ENCODE peak calls at places on chromosomes 7 and 10, in four cellular contexts. B is CD8-positive, alpha-beta T cell; Q is pancreas; G is upper lobe of right lung. J is an unnamed sample.

GRCh38 chr7:133858311-133858710 is 268.8 kb upstream of the LRGUK start:
- DNase-seq in B (no peak), Q (no peak), G (no peak), J (peak; percentile 25)

GRCh38 chr10:6579904-6580278 is at the start of gene PRKCQ:
- DNase-seq in B (no peak), Q (no peak), G (no peak), J (no peak)

GRCh38 chr10:130326954-130327353 is 190.8 kb downstream of the GLRX3 start:
- DNase-seq in B (no peak), Q (no peak), G (no peak), J (no peak)

GRCh38 chr7:157502701-157503111 is 165.9 kb downstream of the DNAJB6 start:
- DNase-seq in B (peak; percentile 48), Q (peak; percentile 28), G (peak; percentile 46), J (no peak)

GRCh38 chr10:78706256-78706655 is 362.5 kb upstream of the ZMIZ1 start:
- DNase-seq in B (no peak), Q (no peak), G (no peak), J (peak; percentile 7)

GRCh38 chr10:22259280-22259679 is 41.5 kb upstream of the EBLN1 start:
- DNase-seq in B (no peak), Q (no peak), G (no peak), J (no peak)

GRCh38 chr7:83001362-83002040 is 161.2 kb downstream of the PCLO start:
- DNase-seq in B (no peak), Q (no peak), G (no peak), J (peak; percentile 61)

GRCh38 chr10:109966961-109967738 is 40.6 kb upstream of the ADD3 start:
- DNase-seq in B (no peak), Q (no peak), G (no peak), J (no peak)

GRCh38 chr7:80150621-80151273 is 16.1 kb downstream of the GNAI1 start:
- DNase-seq in B (no peak), Q (no peak), G (no peak), J (peak; percentile 91)

GRCh38 chr10:73892314-73893080 is 18.1 kb upstream of the CAMK2G start:
- DNase-seq in B (no peak), Q (no peak), G (no peak), J (no peak)

GRCh38 chr7:143410523-143411004 is 1.9 kb upstream of the EPHA1 start:
- DNase-seq in B (no peak), Q (no peak), G (no peak), J (no peak)

GRCh38 chr7:143405671-143406352 is 2.8 kb downstream of the EPHA1 start:
- DNase-seq in B (no peak), Q (no peak), G (no peak), J (no peak)

GRCh38 chr7:143407296-143408246 is 1.1 kb downstream of the EPHA1 start:
- DNase-seq in B (peak; percentile 37), Q (no peak), G (no peak), J (no peak)

GRCh38 chr7:143408247-143408685 is 390 bp downstream of the EPHA1 start:
- DNase-seq in B (no peak), Q (no peak), G (no peak), J (no peak)

GRCh38 chr7:143408686-143409551 is at the start of gene EPHA1:
- DNase-seq in B (peak; percentile 33), Q (peak; percentile 84), G (peak; percentile 85), J (peak; percentile 82)
- H3K4me1 ChIP-seq in B (peaks cover 48% of the 10 kb centered on the region), Q (peaks cover 7% of the 10 kb centered on the region), G (peaks cover 38% of the 10 kb centered on the region), J (peaks cover 27% of the 10 kb centered on the region)

GRCh38 chr10:59102394-59102793 is 74.0 kb upstream of the PHYHIPL start:
- DNase-seq in B (no peak), Q (no peak), G (no peak), J (no peak)

GRCh38 chr10:59098811-59099452 is 77.5 kb upstream of the PHYHIPL start:
- DNase-seq in B (no peak), Q (no peak), G (no peak), J (no peak)

GRCh38 chr10:59099536-59099935 is 76.9 kb upstream of the PHYHIPL start:
- DNase-seq in B (no peak), Q (no peak), G (no peak), J (no peak)

GRCh38 chr10:59096631-59097030 is 79.8 kb upstream of the PHYHIPL start:
- DNase-seq in B (no peak), Q (no peak), G (no peak), J (no peak)

DNA sequence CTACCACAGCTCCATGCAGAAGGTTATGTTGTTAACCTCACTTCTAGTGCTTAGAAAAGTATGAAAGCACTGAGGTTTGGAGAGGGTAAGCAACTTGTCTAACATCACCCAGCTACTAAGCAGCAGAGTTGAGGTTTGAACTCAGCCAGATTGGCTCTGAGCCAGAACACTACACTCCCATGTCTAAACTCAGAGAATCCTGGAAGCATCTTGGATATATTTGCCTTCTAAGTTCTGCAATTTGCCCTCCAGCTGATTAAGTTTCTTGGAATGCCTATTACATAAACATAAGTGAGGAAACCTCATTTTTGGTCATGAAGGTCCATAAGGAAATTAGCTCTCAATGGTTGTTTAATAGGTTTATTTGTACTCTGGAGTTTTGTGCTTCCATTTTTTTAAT is 78.1 kb upstream of the PHYHIPL start:
- DNase-seq in B (no peak), Q (no peak), G (no peak), J (no peak)
- TF ChIP-seq CTCF in B (no peak), Q (no peak), G (no peak), J (no peak)

GRCh38 chr7:962401-963081 is 8.1 kb upstream of the ADAP1 start:
- DNase-seq in B (no peak), Q (peak; percentile 45), G (peak; percentile 54), J (no peak)
- H3K4me1 ChIP-seq in B (peaks cover 17% of the 10 kb centered on the region), Q (no peaks in the 10 kb centered on the region), G (peaks cover 27% of the 10 kb centered on the region), J (no peaks in the 10 kb centered on the region)

DNA sequence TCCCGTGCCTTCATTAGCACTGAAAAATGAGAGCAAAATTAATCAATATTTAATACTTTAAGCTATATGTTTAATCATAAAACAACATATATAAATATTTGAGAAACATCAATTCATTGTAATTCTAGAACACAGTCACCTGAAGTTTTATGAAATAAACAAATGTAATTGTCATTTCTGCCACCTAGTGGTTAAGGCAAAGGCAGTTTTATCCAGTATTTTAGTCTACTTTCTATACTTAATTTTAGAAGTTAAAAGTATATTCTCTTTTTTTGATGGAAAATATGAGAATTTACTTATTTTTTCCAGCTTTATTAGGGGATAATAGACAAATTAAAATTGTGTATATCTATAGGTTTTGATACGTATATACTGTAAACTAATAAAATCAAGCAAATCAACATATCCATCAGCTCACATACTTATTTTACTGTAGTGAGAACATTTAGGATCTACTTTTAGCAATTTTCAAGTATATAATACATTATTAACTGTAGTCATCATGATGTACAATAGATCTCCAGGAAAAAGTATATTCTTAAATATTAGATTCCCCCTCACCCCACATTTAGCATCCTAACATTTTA is 16.9 kb downstream of the PCGF6 start:
- DNase-seq in B (no peak), Q (no peak), G (no peak), J (no peak)
- TF ChIP-seq CTCF in B (peak; percentile 80), Q (peak; percentile 39), G (peak; percentile 68), J (peak; percentile 57)

GRCh38 chr7:131538791-131539179 is 17.6 kb downstream of the PODXL start:
- DNase-seq in B (no peak), Q (peak; percentile 65), G (peak; percentile 46), J (no peak)
- H3K4me1 ChIP-seq in B (no peaks in the 10 kb centered on the region), Q (peaks cover 49% of the 10 kb centered on the region), G (peaks cover 9% of the 10 kb centered on the region), J (peaks cover 6% of the 10 kb centered on the region)

DNA sequence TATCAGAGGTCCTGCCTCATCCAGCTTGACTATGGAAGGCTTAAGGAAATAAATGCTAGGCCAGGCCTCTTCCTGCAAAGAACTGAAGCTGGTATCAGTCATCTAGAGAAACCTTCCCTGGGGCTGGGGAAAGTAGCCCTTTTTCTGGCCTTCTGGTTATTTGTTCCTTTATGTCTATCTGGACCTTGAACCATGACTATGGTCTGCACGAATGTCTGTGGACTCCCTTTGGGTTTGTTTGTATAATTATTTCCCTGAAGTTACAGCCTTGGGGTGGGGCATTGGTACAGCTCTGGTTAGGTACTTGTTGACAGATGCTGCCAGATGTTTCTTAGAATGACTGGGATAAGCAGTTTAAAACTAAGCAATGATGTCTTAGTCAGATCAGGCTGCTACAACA is 208.4 kb downstream of the CCDC3 start:
- DNase-seq in B (no peak), Q (no peak), G (no peak), J (no peak)
- TF ChIP-seq CTCF in B (no peak), Q (no peak), G (no peak), J (no peak)

DNA sequence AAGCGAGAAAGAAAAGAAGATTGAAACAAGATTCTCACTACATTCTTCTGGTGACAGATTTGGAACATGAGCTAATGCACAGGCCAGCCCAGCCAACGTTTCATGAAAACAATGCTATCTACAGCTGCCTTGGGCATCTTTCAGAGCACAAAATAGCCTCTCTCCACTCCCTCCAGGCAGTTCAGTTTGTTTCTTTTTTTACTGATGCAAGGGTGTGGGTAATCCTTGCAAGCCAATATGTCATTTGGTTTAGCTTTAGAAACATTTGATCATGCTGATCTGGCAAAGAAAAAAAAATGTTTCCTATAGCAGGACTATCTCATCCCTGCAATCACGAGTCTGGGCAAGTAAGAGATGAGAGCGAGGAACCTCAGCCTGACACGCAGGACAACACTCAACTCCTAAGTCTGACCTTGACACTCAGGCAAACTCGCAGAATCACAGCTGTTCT is 35.9 kb downstream of the SVIL start:
- DNase-seq in B (no peak), Q (no peak), G (no peak), J (peak; percentile 49)
- H3K4me1 ChIP-seq in B (no peaks in the 10 kb centered on the region), Q (no peaks in the 10 kb centered on the region), G (no peaks in the 10 kb centered on the region), J (peaks cover 23% of the 10 kb centered on the region)

GRCh38 chr10:96720422-96721206 is at the start of gene PIK3AP1:
- DNase-seq in B (peak; percentile 29), Q (peak; percentile 88), G (peak; percentile 88), J (no peak)

GRCh38 chr10:96718304-96718990 is 1.9 kb downstream of the PIK3AP1 start:
- DNase-seq in B (no peak), Q (no peak), G (no peak), J (no peak)

GRCh38 chr10:96719850-96720421 is 378 bp downstream of the PIK3AP1 start:
- DNase-seq in B (peak; percentile 35), Q (peak; percentile 87), G (peak; percentile 87), J (no peak)

GRCh38 chr10:96721207-96721572 is 876 bp upstream of the PIK3AP1 start:
- DNase-seq in B (no peak), Q (no peak), G (no peak), J (no peak)

DNA sequence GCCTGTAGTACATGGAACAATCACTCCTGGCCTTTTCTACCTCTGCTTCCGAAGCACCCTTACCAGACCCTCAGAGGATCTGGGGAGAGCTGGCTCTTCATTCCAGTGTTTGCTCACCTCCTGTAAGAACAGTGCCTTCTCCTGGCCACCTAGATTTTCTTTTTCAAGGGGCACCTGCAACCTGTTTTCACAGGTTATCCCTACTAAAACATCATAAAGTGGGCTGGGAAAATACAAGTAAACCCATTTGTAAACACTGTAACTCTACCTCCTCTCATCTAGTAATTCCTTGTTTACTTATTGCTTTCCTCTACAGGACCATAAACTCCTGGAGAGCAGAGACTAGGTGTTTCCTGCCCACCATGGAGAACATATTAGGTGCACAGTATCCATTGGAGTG is 1.1 kb downstream of the PIK3AP1 start:
- DNase-seq in B (no peak), Q (no peak), G (no peak), J (no peak)
- TF ChIP-seq CTCF in B (no peak), Q (no peak), G (no peak), J (no peak)

DNA sequence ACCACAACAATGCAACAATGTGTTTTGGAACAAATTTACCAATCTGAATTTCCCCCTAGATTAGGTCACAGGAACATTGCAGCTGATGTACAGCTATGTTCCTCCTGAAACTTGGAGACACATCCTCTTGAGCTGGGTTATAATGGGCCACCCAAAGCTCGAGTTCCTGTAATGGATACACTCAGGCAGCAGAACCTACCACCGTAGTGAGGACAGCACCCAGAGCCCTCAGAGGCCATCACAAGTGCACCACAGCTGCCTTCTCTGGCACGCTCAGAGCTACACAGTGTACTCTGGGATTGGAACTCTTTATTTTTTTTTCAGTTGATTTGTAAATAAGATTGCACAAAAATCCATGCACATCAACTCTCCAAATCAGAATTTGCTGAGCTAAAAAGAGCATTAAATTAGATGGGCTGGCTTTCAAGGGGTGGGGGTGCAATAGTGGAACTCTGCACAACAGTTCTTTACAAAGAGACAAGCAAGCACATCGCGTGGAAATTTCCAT is 56.7 kb downstream of the EGFR start:
- DNase-seq in B (no peak), Q (no peak), G (no peak), J (no peak)
- H3K4me1 ChIP-seq in B (no peaks in the 10 kb centered on the region), Q (peaks cover 56% of the 10 kb centered on the region), G (peaks cover 47% of the 10 kb centered on the region), J (peaks cover 52% of the 10 kb centered on the region)

J was measured in mammary epithelial cell.